ENCODE peak calls at places on chromosome 17, in nine cellular contexts. H is nucleus accumbens; B is GM23338; G is activated CD4-positive, alpha-beta T cell treated with anti-CD3 and anti-CD28 coated beads for 24 hours; Y is cardiac fibroblast; I is C1 segment of cervical spinal cord; O is stimulated activated CD8-positive, alpha-beta memory T cell treated with anti-CD3 and anti-CD28 coated beads, Interleukin-2, amount 100 ng/mL, for 48 hours; C is NCI-H146; T is A549. S is an unnamed sample.

GRCh38 chr17:81711814-81712467 is at the start of gene SLC25A10:
- DNase-seq in O (peak), Y (peak), B (peak), I (peak), C (peak), H (peak), G (peak), T (peak), S (peak)

GRCh38 chr17:31559647-31560501 is 168.4 kb downstream of the RAB11FIP4 start:
- DNase-seq in H (no peak), C (no peak), G (no peak), B (peak), I (peak), Y (peak), T (peak), O (no peak), S (peak)

GRCh38 chr17:7237761-7238417 is 1.4 kb downstream of the PHF23 start:
- DNase-seq in H (peak), Y (peak), T (peak), O (peak), C (peak), B (peak), G (peak), I (peak), S (peak)

GRCh38 chr17:43712397-43712796 is 46.2 kb downstream of the SOST start:
- DNase-seq in G (no peak), I (no peak), O (no peak), C (no peak), H (no peak), Y (no peak), B (no peak), T (no peak), S (no peak)

GRCh38 chr17:31061678-31062077 is 33.1 kb upstream of the NF1 start:
- DNase-seq in H (no peak), G (no peak), T (peak), O (no peak), C (no peak), Y (no peak), I (no peak), B (peak), S (peak)

GRCh38 chr17:17055286-17056166 is 13.3 kb downstream of the MPRIP start:
- DNase-seq in Y (peak), B (peak), I (no peak), O (no peak), C (peak), H (no peak), T (peak), G (no peak), S (no peak)

GRCh38 chr17:66925811-66926500 is 38.6 kb upstream of the CACNG4 start:
- DNase-seq in Y (no peak), B (no peak), H (no peak), O (no peak), T (no peak), I (no peak), G (no peak), C (peak), S (peak)

GRCh38 chr17:66673668-66674276 is 161.1 kb upstream of the CACNG5 start:
- DNase-seq in B (peak), C (peak), H (peak), O (no peak), T (peak), G (no peak), I (no peak), Y (peak), S (peak)

GRCh38 chr17:63282455-63282854 is 163.7 kb downstream of the CYB561 start:
- DNase-seq in I (no peak), Y (no peak), O (no peak), G (no peak), C (no peak), B (no peak), T (no peak), H (no peak), S (no peak)

GRCh38 chr17:36920032-36921000 is 17.0 kb upstream of the LHX1 start:
- DNase-seq in H (no peak), Y (peak), G (no peak), O (no peak), I (no peak), T (peak), C (no peak), B (no peak), S (peak)

GRCh38 chr17:56820207-56820606 is 13.5 kb downstream of the C17orf67 start:
- DNase-seq in B (no peak), O (no peak), C (no peak), T (no peak), G (no peak), I (no peak), H (no peak), Y (no peak), S (no peak)

GRCh38 chr17:14712471-14713075 is 411.7 kb downstream of the HS3ST3B1 start:
- DNase-seq in G (no peak), T (no peak), H (no peak), Y (peak), O (no peak), I (no peak), B (no peak), C (no peak), S (no peak)

GRCh38 chr17:27396045-27396444 is 60.2 kb upstream of the KSR1 start:
- DNase-seq in G (no peak), I (no peak), B (no peak), C (no peak), T (no peak), H (no peak), Y (no peak), O (no peak), S (no peak)

GRCh38 chr17:48055531-48056245 is 7.5 kb downstream of the NFE2L1 start:
- DNase-seq in T (peak), Y (peak), H (no peak), O (peak), B (peak), G (peak), C (no peak), I (no peak), S (peak)

GRCh38 chr17:8835631-8836364 is 31.7 kb downstream of the PIK3R6 start:
- DNase-seq in G (no peak), C (no peak), Y (no peak), I (no peak), H (no peak), T (no peak), B (no peak), O (no peak), S (no peak)

GRCh38 chr17:48505788-48506187 is 25.0 kb downstream of the HOXB1 start:
- DNase-seq in B (no peak), H (no peak), C (peak), T (peak), Y (peak), I (no peak), O (no peak), G (no peak), S (no peak)

GRCh38 chr17:40936976-40937375 is 470 bp downstream of the KRT23 start:
- DNase-seq in C (no peak), I (no peak), H (no peak), B (peak), T (no peak), O (no peak), G (no peak), Y (no peak), S (peak)

GRCh38 chr17:8979715-8980114 is 14.2 kb upstream of the PIK3R5 start:
- DNase-seq in G (no peak), T (no peak), C (no peak), O (no peak), H (no peak), I (no peak), Y (no peak), B (no peak), S (no peak)

GRCh38 chr17:56699186-56699895 is 105.8 kb downstream of the NOG start:
- DNase-seq in C (no peak), B (peak), H (no peak), T (peak), G (no peak), I (no peak), Y (peak), O (no peak), S (peak)

GRCh38 chr17:39750131-39751015 is 12.6 kb downstream of the GRB7 start:
- DNase-seq in O (no peak), G (no peak), T (no peak), I (no peak), H (no peak), B (no peak), C (no peak), Y (no peak), S (no peak)

GRCh38 chr17:38881600-38882191 is 11.8 kb downstream of the LASP1 start:
- DNase-seq in C (no peak), Y (peak), B (no peak), I (no peak), O (peak), G (no peak), H (no peak), T (peak), S (peak)

GRCh38 chr17:80887639-80888175 is 103.9 kb upstream of the CHMP6 start:
- DNase-seq in G (no peak), I (no peak), Y (no peak), H (no peak), B (no peak), O (no peak), C (no peak), T (no peak), S (no peak)

GRCh38 chr17:71735893-71736292 is 384.9 kb upstream of the SOX9 start:
- DNase-seq in Y (no peak), G (no peak), T (no peak), I (no peak), B (no peak), H (no peak), O (no peak), C (no peak), S (no peak)

S was measured in neural progenitor cell.